ENCODE peak calls at places on chromosomes 2 and 18, in seven cellular contexts. One of them, this sample, is unnamed.

GRCh38 chr2:15639323-15640251 is 47.9 kb downstream of the DDX1 start:
- DNase-seq in kidney: no peak
- DNase-seq in cardiac fibroblast: no peak
- DNase-seq in pancreas: no peak
- DNase-seq in lower leg skin: no peak
- DNase-seq in glutamatergic neuron: no peak
- DNase-seq in omental fat pad: no peak
- DNase-seq in this sample: no peak

GRCh38 chr2:130823886-130824491 is 12.7 kb upstream of the ARHGEF4 start:
- DNase-seq in lower leg skin: no peak
- DNase-seq in omental fat pad: no peak
- DNase-seq in pancreas: no peak
- DNase-seq in glutamatergic neuron: no peak
- DNase-seq in cardiac fibroblast: no peak
- DNase-seq in kidney: no peak
- DNase-seq in this sample: peak; percentile 58

GRCh38 chr18:78742346-78742745 is 237.3 kb upstream of the SALL3 start:
- DNase-seq in cardiac fibroblast: no peak
- DNase-seq in kidney: no peak
- DNase-seq in lower leg skin: no peak
- DNase-seq in glutamatergic neuron: no peak
- DNase-seq in pancreas: no peak
- DNase-seq in omental fat pad: no peak
- DNase-seq in this sample: no peak

GRCh38 chr18:13366131-13366530 is 147.6 kb downstream of the LDLRAD4 start:
- DNase-seq in glutamatergic neuron: no peak
- DNase-seq in lower leg skin: no peak
- DNase-seq in cardiac fibroblast: no peak
- DNase-seq in pancreas: no peak
- DNase-seq in omental fat pad: no peak
- DNase-seq in kidney: no peak
- DNase-seq in this sample: no peak

GRCh38 chr2:232238108-232238507 is 140.4 kb upstream of the ALPP start:
- DNase-seq in cardiac fibroblast: no peak
- DNase-seq in omental fat pad: no peak
- DNase-seq in pancreas: no peak
- DNase-seq in kidney: no peak
- DNase-seq in glutamatergic neuron: no peak
- DNase-seq in lower leg skin: no peak
- DNase-seq in this sample: peak; percentile 12

GRCh38 chr2:182587831-182588230 is 128.2 kb upstream of the DNAJC10 start:
- DNase-seq in omental fat pad: no peak
- DNase-seq in cardiac fibroblast: peak; percentile 86
- DNase-seq in glutamatergic neuron: no peak
- DNase-seq in pancreas: no peak
- DNase-seq in kidney: no peak
- DNase-seq in lower leg skin: no peak
- DNase-seq in this sample: no peak

GRCh38 chr2:60468390-60469085 is 84.9 kb downstream of the BCL11A start:
- DNase-seq in kidney: no peak
- DNase-seq in cardiac fibroblast: peak; percentile 55
- DNase-seq in omental fat pad: no peak
- DNase-seq in pancreas: no peak
- DNase-seq in glutamatergic neuron: no peak
- DNase-seq in lower leg skin: no peak
- DNase-seq in this sample: no peak

GRCh38 chr2:120958623-120959366 is 223.1 kb downstream of the GLI2 start:
- DNase-seq in glutamatergic neuron: peak; percentile 66
- DNase-seq in kidney: no peak
- DNase-seq in pancreas: no peak
- DNase-seq in cardiac fibroblast: no peak
- DNase-seq in lower leg skin: no peak
- DNase-seq in omental fat pad: no peak
- DNase-seq in this sample: peak; percentile 20

GRCh38 chr2:57696016-57696415 is 350.6 kb upstream of the VRK2 start:
- DNase-seq in pancreas: no peak
- DNase-seq in lower leg skin: no peak
- DNase-seq in glutamatergic neuron: peak; percentile 29
- DNase-seq in cardiac fibroblast: no peak
- DNase-seq in kidney: no peak
- DNase-seq in omental fat pad: no peak
- DNase-seq in this sample: no peak

GRCh38 chr2:230627806-230628724 is 84.6 kb upstream of the CAB39 start:
- DNase-seq in omental fat pad: no peak
- DNase-seq in kidney: no peak
- DNase-seq in pancreas: no peak
- DNase-seq in cardiac fibroblast: peak; percentile 68
- DNase-seq in glutamatergic neuron: no peak
- DNase-seq in lower leg skin: no peak
- DNase-seq in this sample: no peak

GRCh38 chr18:61093967-61094366 is 239.3 kb upstream of the CDH20 start:
- DNase-seq in kidney: no peak
- DNase-seq in cardiac fibroblast: no peak
- DNase-seq in omental fat pad: no peak
- DNase-seq in pancreas: no peak
- DNase-seq in glutamatergic neuron: no peak
- DNase-seq in lower leg skin: no peak
- DNase-seq in this sample: no peak

GRCh38 chr2:23366720-23367119 is 18.3 kb upstream of the KLHL29 start:
- DNase-seq in pancreas: no peak
- DNase-seq in kidney: no peak
- DNase-seq in lower leg skin: no peak
- DNase-seq in omental fat pad: no peak
- DNase-seq in cardiac fibroblast: no peak
- DNase-seq in glutamatergic neuron: no peak
- DNase-seq in this sample: no peak

GRCh38 chr18:32095156-32095555 is 3.5 kb downstream of the RNF138 start:
- DNase-seq in kidney: no peak
- DNase-seq in lower leg skin: no peak
- DNase-seq in pancreas: no peak
- DNase-seq in cardiac fibroblast: no peak
- DNase-seq in glutamatergic neuron: no peak
- DNase-seq in omental fat pad: no peak
- DNase-seq in this sample: peak; percentile 26

GRCh38 chr2:144477281-144477942 is 42.5 kb downstream of the ZEB2 start:
- DNase-seq in kidney: no peak
- DNase-seq in pancreas: no peak
- DNase-seq in glutamatergic neuron: no peak
- DNase-seq in omental fat pad: no peak
- DNase-seq in lower leg skin: no peak
- DNase-seq in cardiac fibroblast: no peak
- DNase-seq in this sample: no peak

GRCh38 chr2:109332880-109333279 is 203.9 kb downstream of the SH3RF3 start:
- DNase-seq in omental fat pad: no peak
- DNase-seq in kidney: no peak
- DNase-seq in pancreas: no peak
- DNase-seq in cardiac fibroblast: no peak
- DNase-seq in glutamatergic neuron: no peak
- DNase-seq in lower leg skin: no peak
- DNase-seq in this sample: no peak

GRCh38 chr18:55833543-55833942 is 245.6 kb upstream of the TCF4 start:
- DNase-seq in pancreas: no peak
- DNase-seq in omental fat pad: no peak
- DNase-seq in lower leg skin: peak; percentile 55
- DNase-seq in cardiac fibroblast: peak; percentile 86
- DNase-seq in kidney: no peak
- DNase-seq in glutamatergic neuron: no peak
- DNase-seq in this sample: no peak

DNA sequence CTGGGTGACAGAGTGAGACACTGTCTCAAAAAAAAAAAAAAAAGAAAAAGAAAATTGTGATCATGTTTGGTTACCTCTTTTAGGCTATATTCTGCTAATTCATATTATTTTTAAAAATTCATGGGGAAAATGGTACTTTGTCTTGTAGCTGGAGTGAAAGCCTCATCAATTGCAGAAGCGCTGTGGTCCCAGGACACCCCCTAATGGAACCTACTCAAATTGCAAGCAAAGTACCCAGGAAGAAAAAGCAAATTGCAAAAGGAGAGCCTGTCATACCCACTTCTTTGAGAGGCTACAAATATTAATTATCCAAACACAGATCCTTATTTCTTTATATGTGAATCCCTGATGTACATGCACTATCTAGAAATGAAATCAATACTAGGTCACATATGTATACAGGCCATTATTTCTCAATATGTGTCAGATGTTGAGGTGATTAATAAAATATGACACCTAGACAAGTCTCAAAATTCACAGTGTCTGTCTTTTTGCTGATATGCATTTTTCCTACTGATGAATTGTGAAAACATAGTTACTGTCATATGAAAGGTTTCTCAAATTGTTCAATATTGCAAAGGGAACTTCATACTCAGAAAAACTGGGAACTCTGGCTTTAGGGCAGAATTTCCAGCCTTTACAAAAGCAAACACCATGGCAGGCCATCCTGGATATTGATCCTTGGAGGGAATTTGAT is 12.6 kb downstream of the CRACDL start:
- DNase-seq in omental fat pad: no peak
- DNase-seq in glutamatergic neuron: no peak
- DNase-seq in cardiac fibroblast: no peak
- DNase-seq in kidney: no peak
- DNase-seq in pancreas: no peak
- DNase-seq in lower leg skin: no peak
- DNase-seq in this sample: no peak
- TF ChIP-seq CTCF in omental fat pad: no peak
- TF ChIP-seq CTCF in glutamatergic neuron: peak; percentile 39
- TF ChIP-seq CTCF in cardiac fibroblast: peak; percentile 22
- TF ChIP-seq CTCF in kidney: no peak
- TF ChIP-seq CTCF in pancreas: no peak
- TF ChIP-seq CTCF in lower leg skin: no peak
- TF ChIP-seq CTCF in this sample: no peak

DNA sequence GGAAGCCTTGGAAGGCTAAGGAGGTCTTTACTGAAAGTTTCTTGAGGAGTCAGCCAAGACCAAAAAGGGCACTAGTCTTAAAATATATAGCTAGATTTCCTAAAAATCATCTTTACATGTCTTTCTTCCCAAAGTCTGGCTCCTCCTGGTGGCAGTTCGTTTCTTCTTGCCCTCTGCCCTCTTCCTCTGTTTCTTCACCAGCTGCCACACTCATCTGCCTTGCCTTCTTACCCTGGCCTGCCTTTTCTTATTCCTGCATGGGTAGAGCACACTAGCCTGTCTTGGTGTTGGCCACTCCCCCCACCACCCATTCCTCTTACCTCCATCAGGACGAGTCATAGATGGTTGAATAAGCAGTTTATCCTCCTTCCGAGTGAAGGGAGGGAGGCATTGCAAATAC is 129.8 kb downstream of the RAPGEF4 start:
- DNase-seq in omental fat pad: no peak
- DNase-seq in glutamatergic neuron: no peak
- DNase-seq in pancreas: no peak
- DNase-seq in cardiac fibroblast: no peak
- DNase-seq in lower leg skin: no peak
- DNase-seq in kidney: no peak
- DNase-seq in this sample: no peak
- TF ChIP-seq CTCF in omental fat pad: no peak
- TF ChIP-seq CTCF in glutamatergic neuron: no peak
- TF ChIP-seq CTCF in pancreas: no peak
- TF ChIP-seq CTCF in cardiac fibroblast: peak; percentile 39
- TF ChIP-seq CTCF in lower leg skin: no peak
- TF ChIP-seq CTCF in kidney: no peak
- TF ChIP-seq CTCF in this sample: no peak

GRCh38 chr2:166104773-166105172 is 23.0 kb downstream of the SCN1A start:
- DNase-seq in lower leg skin: no peak
- DNase-seq in kidney: no peak
- DNase-seq in cardiac fibroblast: peak; percentile 40
- DNase-seq in pancreas: no peak
- DNase-seq in omental fat pad: no peak
- DNase-seq in glutamatergic neuron: no peak
- DNase-seq in this sample: no peak

GRCh38 chr2:166104084-166104483 is 23.7 kb downstream of the SCN1A start:
- DNase-seq in pancreas: no peak
- DNase-seq in kidney: no peak
- DNase-seq in glutamatergic neuron: no peak
- DNase-seq in omental fat pad: no peak
- DNase-seq in cardiac fibroblast: no peak
- DNase-seq in lower leg skin: no peak
- DNase-seq in this sample: no peak

GRCh38 chr2:166112193-166112605 is 15.6 kb downstream of the SCN1A start:
- DNase-seq in lower leg skin: no peak
- DNase-seq in kidney: no peak
- DNase-seq in omental fat pad: no peak
- DNase-seq in glutamatergic neuron: no peak
- DNase-seq in cardiac fibroblast: no peak
- DNase-seq in pancreas: no peak
- DNase-seq in this sample: no peak

DNA sequence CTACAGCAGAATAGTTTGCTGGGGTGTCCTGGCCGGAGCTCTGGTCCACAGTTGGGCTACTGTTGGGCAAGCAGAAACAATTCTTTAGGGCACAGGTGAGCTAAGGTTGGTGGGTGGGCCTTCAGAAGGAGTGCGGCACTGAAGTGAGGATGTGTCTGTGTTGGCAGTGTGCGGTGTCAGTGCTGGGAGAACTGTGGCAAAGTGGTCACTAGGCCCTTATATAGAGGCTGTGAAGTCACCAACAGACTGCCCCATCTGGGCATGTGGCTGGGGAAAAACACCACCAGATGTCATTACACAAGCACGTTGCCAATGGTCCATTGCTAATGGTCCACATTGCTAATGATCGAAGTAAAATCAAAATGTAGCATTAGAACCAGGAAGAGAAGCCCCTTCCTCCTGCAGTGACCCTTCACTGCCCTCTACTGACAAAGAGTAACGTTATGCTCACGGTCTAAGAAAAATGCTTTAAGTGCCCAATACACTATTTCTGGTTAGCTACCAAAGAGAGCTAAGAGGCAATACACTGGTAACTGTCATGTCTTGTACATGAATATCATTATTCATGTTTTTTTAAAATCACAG is 21.3 kb downstream of the SCN1A start:
- DNase-seq in cardiac fibroblast: peak; percentile 67
- DNase-seq in glutamatergic neuron: peak; percentile 47
- DNase-seq in kidney: no peak
- DNase-seq in lower leg skin: no peak
- DNase-seq in omental fat pad: no peak
- DNase-seq in pancreas: no peak
- DNase-seq in this sample: no peak
- TF ChIP-seq CTCF in cardiac fibroblast: peak; percentile 66
- TF ChIP-seq CTCF in glutamatergic neuron: peak; percentile 31
- TF ChIP-seq CTCF in kidney: peak; percentile 1
- TF ChIP-seq CTCF in lower leg skin: no peak
- TF ChIP-seq CTCF in omental fat pad: no peak
- TF ChIP-seq CTCF in pancreas: no peak
- TF ChIP-seq CTCF in this sample: no peak

GRCh38 chr2:45542013-45542412 is 69.1 kb downstream of the SRBD1 start:
- DNase-seq in pancreas: no peak
- DNase-seq in kidney: peak; percentile 45
- DNase-seq in cardiac fibroblast: no peak
- DNase-seq in glutamatergic neuron: no peak
- DNase-seq in lower leg skin: no peak
- DNase-seq in omental fat pad: no peak
- DNase-seq in this sample: no peak

GRCh38 chr2:45541450-45541849 is 69.6 kb downstream of the SRBD1 start:
- DNase-seq in pancreas: no peak
- DNase-seq in glutamatergic neuron: no peak
- DNase-seq in omental fat pad: no peak
- DNase-seq in lower leg skin: no peak
- DNase-seq in kidney: peak; percentile 32
- DNase-seq in cardiac fibroblast: no peak
- DNase-seq in this sample: no peak

GRCh38 chr2:45543257-45543656 is 67.8 kb downstream of the SRBD1 start:
- DNase-seq in pancreas: no peak
- DNase-seq in cardiac fibroblast: no peak
- DNase-seq in kidney: no peak
- DNase-seq in lower leg skin: no peak
- DNase-seq in glutamatergic neuron: no peak
- DNase-seq in omental fat pad: no peak
- DNase-seq in this sample: no peak

GRCh38 chr2:45540942-45541341 is 70.1 kb downstream of the SRBD1 start:
- DNase-seq in kidney: peak; percentile 63
- DNase-seq in lower leg skin: no peak
- DNase-seq in glutamatergic neuron: no peak
- DNase-seq in omental fat pad: no peak
- DNase-seq in pancreas: no peak
- DNase-seq in cardiac fibroblast: no peak
- DNase-seq in this sample: no peak
- TF ChIP-seq CTCF in kidney: no peak
- TF ChIP-seq CTCF in lower leg skin: no peak
- TF ChIP-seq CTCF in glutamatergic neuron: no peak
- TF ChIP-seq CTCF in omental fat pad: no peak
- TF ChIP-seq CTCF in pancreas: no peak
- TF ChIP-seq CTCF in cardiac fibroblast: no peak
- TF ChIP-seq CTCF in this sample: no peak